ENCODE peak calls at places on chromosomes 13 and 19, in ten cellular contexts. One of them, this sample, is unnamed.

GRCh38 chr13:105894711-105895110 is 640.8 kb downstream of the EFNB2 start:
- DNase-seq in endothelial cell of umbilical vein: no peak
- DNase-seq in spleen: no peak
- DNase-seq in K562: no peak
- DNase-seq in GM12878: no peak
- DNase-seq in stomach: no peak
- DNase-seq in GM23338: no peak
- DNase-seq in vagina: no peak
- DNase-seq in Panc1: no peak
- DNase-seq in prostate gland: no peak
- DNase-seq in this sample: no peak

GRCh38 chr19:39397360-39398296 is 6.5 kb downstream of the MED29 start:
- DNase-seq in prostate gland: peak; percentile 85
- DNase-seq in endothelial cell of umbilical vein: peak; percentile 79
- DNase-seq in GM23338: peak; percentile 93
- DNase-seq in GM12878: no peak
- DNase-seq in stomach: peak; percentile 96
- DNase-seq in vagina: no peak
- DNase-seq in spleen: peak; percentile 98
- DNase-seq in K562: peak; percentile 80
- DNase-seq in Panc1: peak; percentile 100
- DNase-seq in this sample: peak; percentile 82

GRCh38 chr13:34217343-34218094 is 399.6 kb downstream of the RFC3 start:
- DNase-seq in GM23338: no peak
- DNase-seq in Panc1: no peak
- DNase-seq in GM12878: no peak
- DNase-seq in endothelial cell of umbilical vein: no peak
- DNase-seq in vagina: no peak
- DNase-seq in stomach: no peak
- DNase-seq in prostate gland: no peak
- DNase-seq in spleen: no peak
- DNase-seq in K562: no peak
- DNase-seq in this sample: no peak

GRCh38 chr13:51330741-51331140 is 8.8 kb upstream of the SERPINE3 start:
- DNase-seq in endothelial cell of umbilical vein: no peak
- DNase-seq in stomach: no peak
- DNase-seq in prostate gland: no peak
- DNase-seq in vagina: no peak
- DNase-seq in K562: no peak
- DNase-seq in GM12878: peak; percentile 7
- DNase-seq in GM23338: no peak
- DNase-seq in Panc1: no peak
- DNase-seq in spleen: no peak
- DNase-seq in this sample: peak; percentile 54

GRCh38 chr19:40363128-40363527 is 14.6 kb downstream of the PLD3 start:
- DNase-seq in K562: peak; percentile 28
- DNase-seq in vagina: no peak
- DNase-seq in Panc1: no peak
- DNase-seq in stomach: no peak
- DNase-seq in prostate gland: no peak
- DNase-seq in endothelial cell of umbilical vein: no peak
- DNase-seq in GM23338: no peak
- DNase-seq in spleen: no peak
- DNase-seq in GM12878: no peak
- DNase-seq in this sample: no peak

GRCh38 chr19:41324921-41325639 is 15.1 kb downstream of the CCDC97 start:
- DNase-seq in GM23338: peak; percentile 79
- DNase-seq in spleen: peak; percentile 87
- DNase-seq in stomach: no peak
- DNase-seq in endothelial cell of umbilical vein: peak; percentile 89
- DNase-seq in Panc1: no peak
- DNase-seq in vagina: no peak
- DNase-seq in K562: peak; percentile 92
- DNase-seq in prostate gland: peak; percentile 37
- DNase-seq in GM12878: no peak
- DNase-seq in this sample: peak; percentile 53

GRCh38 chr19:44988896-44989563 is 12.2 kb upstream of the RELB start:
- DNase-seq in vagina: no peak
- DNase-seq in stomach: peak; percentile 74
- DNase-seq in endothelial cell of umbilical vein: peak; percentile 59
- DNase-seq in prostate gland: peak; percentile 40
- DNase-seq in spleen: peak; percentile 89
- DNase-seq in Panc1: no peak
- DNase-seq in K562: peak; percentile 67
- DNase-seq in GM12878: no peak
- DNase-seq in GM23338: peak; percentile 87
- DNase-seq in this sample: no peak

GRCh38 chr13:24648983-24649684 is 31.1 kb upstream of the ATP12A start:
- DNase-seq in stomach: no peak
- DNase-seq in endothelial cell of umbilical vein: no peak
- DNase-seq in GM12878: no peak
- DNase-seq in spleen: no peak
- DNase-seq in prostate gland: no peak
- DNase-seq in GM23338: no peak
- DNase-seq in K562: no peak
- DNase-seq in Panc1: no peak
- DNase-seq in vagina: no peak
- DNase-seq in this sample: no peak

DNA sequence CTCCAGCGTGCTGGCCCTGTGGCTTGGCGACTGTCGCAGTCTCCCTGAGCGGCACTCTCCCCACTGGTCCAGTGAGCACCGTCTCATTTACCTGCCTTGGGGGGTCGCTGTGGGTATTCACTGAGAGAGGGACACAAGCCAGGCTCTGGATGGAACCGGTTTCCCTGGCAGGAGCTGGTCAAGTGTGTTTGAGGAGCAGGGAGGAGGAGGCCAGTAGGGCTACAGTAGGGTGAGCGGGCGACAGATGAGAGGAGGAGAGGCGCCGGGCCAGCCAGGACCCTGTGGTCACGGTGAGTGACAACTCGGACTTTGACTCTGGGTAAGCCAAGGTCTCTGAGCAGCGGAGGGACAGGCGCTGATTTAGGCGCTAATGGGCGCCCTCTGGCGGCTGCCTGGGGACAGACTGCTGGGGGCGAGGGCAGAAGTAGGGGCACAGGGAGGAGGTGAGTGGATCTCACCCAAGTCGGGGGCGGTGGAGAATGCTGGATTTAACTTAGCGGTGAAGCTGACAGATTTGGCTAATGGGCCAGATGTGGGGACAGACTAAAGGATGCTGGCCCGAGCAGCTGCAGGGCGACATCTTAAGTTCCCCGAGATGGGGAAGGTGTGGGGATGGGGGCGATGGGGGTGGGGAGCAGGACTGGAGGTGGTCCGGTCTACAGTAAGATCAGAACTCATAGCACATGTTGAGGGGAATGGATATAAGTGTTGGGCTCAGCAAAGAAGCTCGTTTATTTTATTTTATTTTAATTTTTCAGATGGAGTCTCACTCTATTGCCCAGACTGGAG is 4.7 kb upstream of the PRMT1 start:
- DNase-seq in endothelial cell of umbilical vein: peak; percentile 81
- DNase-seq in vagina: no peak
- DNase-seq in Panc1: no peak
- DNase-seq in prostate gland: peak; percentile 59
- DNase-seq in GM23338: peak; percentile 95
- DNase-seq in K562: peak; percentile 71
- DNase-seq in spleen: peak; percentile 94
- DNase-seq in stomach: peak; percentile 81
- DNase-seq in GM12878: no peak
- DNase-seq in this sample: peak; percentile 70
- TF ChIP-seq POLR2AphosphoS5 in endothelial cell of umbilical vein: no peak
- TF ChIP-seq POLR2AphosphoS5 in vagina: no peak
- TF ChIP-seq POLR2AphosphoS5 in Panc1: no peak
- TF ChIP-seq POLR2AphosphoS5 in prostate gland: peak; percentile 54
- TF ChIP-seq POLR2AphosphoS5 in GM23338: no peak
- TF ChIP-seq POLR2AphosphoS5 in K562: no peak
- TF ChIP-seq POLR2AphosphoS5 in spleen: peak; percentile 59
- TF ChIP-seq POLR2AphosphoS5 in stomach: no peak
- TF ChIP-seq POLR2AphosphoS5 in GM12878: no peak
- TF ChIP-seq POLR2AphosphoS5 in this sample: no peak

DNA sequence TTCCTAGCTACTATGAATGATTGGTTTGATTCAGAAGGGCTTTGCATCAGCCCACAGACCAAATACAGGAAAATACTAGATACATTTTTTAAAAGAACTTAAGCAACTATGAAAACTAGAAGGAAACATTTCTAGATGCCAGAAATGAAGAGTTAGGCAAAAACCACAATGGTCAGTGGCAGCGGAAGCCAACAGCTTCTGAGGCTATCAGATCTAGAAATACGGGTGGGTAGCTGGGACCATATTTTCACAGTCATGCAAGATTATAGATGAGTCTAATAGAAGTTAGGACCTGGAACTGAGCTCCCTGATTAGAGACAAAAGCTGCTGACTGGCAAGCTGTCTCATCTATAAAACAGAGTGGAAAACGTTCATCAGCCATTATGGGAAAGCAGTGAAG is 4.7 kb upstream of the TBC1D4 start:
- DNase-seq in GM12878: no peak
- DNase-seq in Panc1: no peak
- DNase-seq in prostate gland: no peak
- DNase-seq in spleen: no peak
- DNase-seq in vagina: no peak
- DNase-seq in endothelial cell of umbilical vein: no peak
- DNase-seq in GM23338: no peak
- DNase-seq in K562: no peak
- DNase-seq in stomach: no peak
- DNase-seq in this sample: no peak
- H3K27ac ChIP-seq in GM12878: no peak overlapping the region
- H3K27ac ChIP-seq in Panc1: no peak overlapping the region
- H3K27ac ChIP-seq in prostate gland: no peak overlapping the region
- H3K27ac ChIP-seq in spleen: no peak overlapping the region
- H3K27ac ChIP-seq in vagina: no peak overlapping the region
- H3K27ac ChIP-seq in endothelial cell of umbilical vein: no peak overlapping the region
- H3K27ac ChIP-seq in GM23338: no peak overlapping the region
- H3K27ac ChIP-seq in K562: no peak overlapping the region
- H3K27ac ChIP-seq in stomach: no peak overlapping the region
- H3K27ac ChIP-seq in this sample: peak overlapping the region; percentile 44

DNA sequence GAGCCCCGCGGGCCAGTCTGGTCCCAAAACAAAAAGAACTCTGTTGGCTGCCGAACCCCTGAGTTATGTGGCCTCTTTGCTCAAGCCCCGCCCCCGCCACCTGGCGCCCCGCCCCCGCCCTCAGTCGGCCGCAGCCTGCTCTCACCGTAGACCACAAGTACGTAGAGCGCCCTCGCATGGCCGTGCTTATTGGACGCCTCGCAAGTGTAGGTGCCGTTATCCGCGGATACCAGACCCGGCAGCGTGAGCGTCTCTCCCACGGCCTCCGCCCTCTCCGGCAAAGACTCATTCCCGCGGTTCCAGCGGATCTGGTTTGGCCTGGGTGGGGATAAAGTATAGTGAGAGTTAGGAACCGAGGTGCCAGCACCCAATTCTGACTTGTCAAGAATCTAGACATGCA is 5.5 kb upstream of the ZNF428 start:
- DNase-seq in vagina: no peak
- DNase-seq in GM23338: peak; percentile 97
- DNase-seq in prostate gland: no peak
- DNase-seq in endothelial cell of umbilical vein: no peak
- DNase-seq in GM12878: no peak
- DNase-seq in K562: peak; percentile 88
- DNase-seq in spleen: peak; percentile 92
- DNase-seq in stomach: peak; percentile 70
- DNase-seq in Panc1: no peak
- DNase-seq in this sample: peak; percentile 58
- TF ChIP-seq POLR2AphosphoS5 in vagina: no peak
- TF ChIP-seq POLR2AphosphoS5 in GM23338: no peak
- TF ChIP-seq POLR2AphosphoS5 in prostate gland: no peak
- TF ChIP-seq POLR2AphosphoS5 in endothelial cell of umbilical vein: no peak
- TF ChIP-seq POLR2AphosphoS5 in GM12878: no peak
- TF ChIP-seq POLR2AphosphoS5 in K562: no peak
- TF ChIP-seq POLR2AphosphoS5 in spleen: no peak
- TF ChIP-seq POLR2AphosphoS5 in stomach: no peak
- TF ChIP-seq POLR2AphosphoS5 in Panc1: no peak
- TF ChIP-seq POLR2AphosphoS5 in this sample: no peak

GRCh38 chr19:15225797-15226196 is 6.5 kb downstream of the EPHX3 start:
- DNase-seq in spleen: no peak
- DNase-seq in endothelial cell of umbilical vein: no peak
- DNase-seq in prostate gland: no peak
- DNase-seq in K562: no peak
- DNase-seq in GM12878: no peak
- DNase-seq in GM23338: no peak
- DNase-seq in vagina: no peak
- DNase-seq in stomach: no peak
- DNase-seq in Panc1: no peak
- DNase-seq in this sample: no peak

GRCh38 chr19:15223649-15224371 is 8.4 kb downstream of the EPHX3 start:
- DNase-seq in stomach: no peak
- DNase-seq in spleen: no peak
- DNase-seq in GM23338: peak; percentile 54
- DNase-seq in K562: no peak
- DNase-seq in Panc1: no peak
- DNase-seq in vagina: no peak
- DNase-seq in GM12878: no peak
- DNase-seq in prostate gland: no peak
- DNase-seq in endothelial cell of umbilical vein: no peak
- DNase-seq in this sample: no peak

GRCh38 chr19:15227261-15227660 is 5.0 kb downstream of the EPHX3 start:
- DNase-seq in stomach: no peak
- DNase-seq in prostate gland: no peak
- DNase-seq in GM12878: no peak
- DNase-seq in endothelial cell of umbilical vein: no peak
- DNase-seq in GM23338: no peak
- DNase-seq in spleen: no peak
- DNase-seq in K562: no peak
- DNase-seq in vagina: no peak
- DNase-seq in Panc1: no peak
- DNase-seq in this sample: no peak

GRCh38 chr19:15218501-15218900 is 13.7 kb downstream of the EPHX3 start:
- DNase-seq in spleen: no peak
- DNase-seq in stomach: no peak
- DNase-seq in GM23338: no peak
- DNase-seq in endothelial cell of umbilical vein: no peak
- DNase-seq in vagina: no peak
- DNase-seq in GM12878: no peak
- DNase-seq in Panc1: no peak
- DNase-seq in prostate gland: no peak
- DNase-seq in K562: no peak
- DNase-seq in this sample: no peak

DNA sequence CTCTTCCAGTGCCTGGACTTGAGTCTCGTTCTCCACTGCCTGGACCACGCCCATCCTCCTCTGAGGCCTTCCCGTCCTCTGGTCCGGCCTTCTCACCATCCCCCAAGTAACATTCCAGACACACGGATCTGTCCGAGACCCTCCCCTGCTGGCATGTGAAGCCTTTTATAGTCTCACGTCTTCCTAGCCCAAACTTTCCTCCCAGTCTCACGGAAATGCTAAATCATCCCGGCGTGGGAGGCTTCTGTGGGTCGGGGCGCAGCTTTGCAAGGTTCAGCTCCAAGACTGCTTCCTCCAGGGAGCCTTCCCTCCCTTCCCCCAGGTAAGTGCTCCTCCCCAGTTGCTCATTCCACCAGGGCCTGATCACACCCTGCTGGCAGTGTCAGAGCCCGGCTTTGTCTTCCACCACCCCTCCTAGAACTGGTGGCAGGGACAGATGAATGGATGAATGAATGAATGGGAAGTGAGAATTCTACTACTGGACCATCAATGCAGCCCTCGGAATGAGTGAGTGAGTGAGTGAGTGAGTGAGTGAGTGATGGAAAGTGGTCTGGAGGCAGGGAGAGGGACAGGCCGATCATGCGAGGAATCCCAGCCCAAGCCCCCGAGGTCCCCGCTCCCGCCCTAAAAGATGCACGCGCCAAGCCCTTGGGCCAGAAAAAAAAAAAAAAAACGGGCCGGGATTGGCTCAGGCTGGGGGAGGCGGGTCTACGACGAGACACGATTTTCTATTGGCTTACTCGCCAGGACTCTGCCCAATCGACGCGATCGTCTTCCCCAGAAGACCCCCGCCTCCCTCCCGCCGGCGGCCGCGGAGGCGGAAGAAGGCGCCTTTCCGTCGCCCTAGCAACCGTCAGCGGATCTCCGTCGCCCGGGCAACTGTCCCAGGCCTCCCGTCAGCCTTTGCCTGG is 9.3 kb downstream of the EPHX3 start:
- DNase-seq in GM12878: peak; percentile 45
- DNase-seq in endothelial cell of umbilical vein: peak; percentile 93
- DNase-seq in Panc1: peak; percentile 24
- DNase-seq in spleen: peak; percentile 93
- DNase-seq in GM23338: peak; percentile 98
- DNase-seq in prostate gland: peak; percentile 86
- DNase-seq in vagina: no peak
- DNase-seq in stomach: peak; percentile 79
- DNase-seq in K562: peak; percentile 99
- DNase-seq in this sample: peak; percentile 78
- H3K27ac ChIP-seq in GM12878: no peak overlapping the region
- H3K27ac ChIP-seq in endothelial cell of umbilical vein: no peak overlapping the region
- H3K27ac ChIP-seq in Panc1: peak overlapping the region; percentile 65
- H3K27ac ChIP-seq in spleen: no peak overlapping the region
- H3K27ac ChIP-seq in GM23338: peak overlapping the region; percentile 89
- H3K27ac ChIP-seq in prostate gland: peak overlapping the region; percentile 53
- H3K27ac ChIP-seq in vagina: peak overlapping the region; percentile 75
- H3K27ac ChIP-seq in stomach: peak overlapping the region; percentile 39
- H3K27ac ChIP-seq in K562: no peak overlapping the region
- H3K27ac ChIP-seq in this sample: peak overlapping the region; percentile 46